ENCODE peak calls at places on chromosomes 4 and X, in eight cellular contexts. Q is pancreas, P is lung, S is upper lobe of right lung, B is heart right ventricle, N is right lobe of liver, H is upper lobe of left lung, D is HCT116. W is an unnamed sample.
A peak's percentile ranks its signal among the peaks of the same experiment; 100 is the strongest.

GRCh38 chrX:32877592-32877991 is 333.8 kb downstream of the DMD start:
- ATAC-seq in P (no peak), N (no peak), H (no peak), B (no peak), Q (no peak), D (no peak), S (no peak), W (no peak)

GRCh38 chr4:67446811-67447210 is 98.5 kb downstream of the CENPC start:
- ATAC-seq in P (no peak), Q (no peak), B (no peak), H (no peak), D (no peak), S (no peak), N (no peak), W (no peak)

GRCh38 chr4:169070071-169070894 is 60.2 kb upstream of the CBR4 start:
- ATAC-seq in Q (peak; percentile 85), B (peak; percentile 68), P (peak; percentile 64), D (peak; percentile 86), N (peak; percentile 59), H (peak; percentile 80), S (peak; percentile 86), W (no peak)

GRCh38 chr4:121228851-121229250 is 64.7 kb upstream of the TNIP3 start:
- ATAC-seq in N (no peak), Q (no peak), H (no peak), B (no peak), S (no peak), P (peak; percentile 27), D (no peak), W (no peak)

GRCh38 chr4:109764785-109765419 is 35.0 kb upstream of the PLA2G12A start:
- ATAC-seq in N (peak; percentile 32), S (no peak), B (peak; percentile 42), H (no peak), D (no peak), Q (peak; percentile 48), P (no peak), W (no peak)

GRCh38 chr4:94076498-94076897 is 131.2 kb upstream of the SMARCAD1 start:
- ATAC-seq in D (peak; percentile 32), Q (no peak), P (no peak), H (no peak), N (no peak), S (no peak), B (no peak), W (no peak)

GRCh38 chrX:54825716-54826428 is 18.3 kb downstream of the MAGED2 start:
- ATAC-seq in H (no peak), N (peak; percentile 44), Q (no peak), S (no peak), P (no peak), B (no peak), D (peak; percentile 82), W (no peak)

GRCh38 chr4:1760521-1761001 is 32.5 kb upstream of the FGFR3 start:
- ATAC-seq in D (no peak), P (no peak), Q (no peak), B (peak; percentile 25), H (no peak), S (no peak), N (no peak), W (no peak)

GRCh38 chr4:168199262-168199957 is 107.1 kb downstream of the ANXA10 start:
- ATAC-seq in S (no peak), Q (no peak), N (no peak), D (no peak), P (no peak), H (no peak), B (no peak), W (no peak)

GRCh38 chrX:15834827-15835595 is 19.6 kb downstream of the AP1S2 start:
- ATAC-seq in P (no peak), B (no peak), S (no peak), D (no peak), N (no peak), H (no peak), Q (no peak), W (no peak)

GRCh38 chrX:85112270-85112669 is 108.6 kb downstream of the APOOL start:
- ATAC-seq in H (no peak), S (no peak), P (no peak), B (no peak), N (no peak), Q (no peak), D (no peak), W (no peak)

GRCh38 chr4:26432419-26432818 is 57.9 kb downstream of the CCKAR start:
- ATAC-seq in B (no peak), H (no peak), D (no peak), Q (no peak), N (no peak), S (no peak), P (no peak), W (no peak)

GRCh38 chr4:23174179-23174578 is 481.4 kb downstream of the GBA3 start:
- ATAC-seq in S (no peak), D (no peak), Q (no peak), N (no peak), B (no peak), P (no peak), H (no peak), W (no peak)

GRCh38 chrX:73215263-73215662 is 612 bp upstream of the NAP1L2 start:
- ATAC-seq in D (no peak), P (no peak), N (no peak), Q (no peak), B (no peak), H (no peak), S (no peak), W (no peak)

DNA sequence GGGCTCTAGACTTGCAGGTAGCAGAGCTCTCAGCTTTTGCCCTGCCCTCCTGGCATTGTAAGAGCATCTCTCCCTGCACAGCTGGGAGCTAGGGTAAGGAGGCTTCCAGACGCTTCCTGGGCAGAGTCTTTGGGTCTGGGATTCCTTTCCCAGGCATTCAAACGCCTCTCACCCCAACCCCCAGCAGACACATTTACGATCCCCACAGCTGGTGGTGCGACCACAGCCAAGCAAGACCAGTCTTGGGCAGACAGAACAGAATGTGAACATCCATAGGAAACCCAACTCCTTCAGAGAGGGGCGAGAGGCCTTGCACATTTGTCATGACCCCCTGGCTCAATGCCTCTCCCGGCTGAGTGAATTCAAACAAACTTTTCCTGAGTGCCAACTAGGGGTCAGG is 38.1 kb upstream of the CD99L2 start:
- ATAC-seq in N (no peak), B (no peak), S (no peak), Q (no peak), P (no peak), H (no peak), D (no peak), W (no peak)
- H3K27ac ChIP-seq in N (no peak overlapping the region), B (no peak overlapping the region), S (no peak overlapping the region), Q (no peak overlapping the region), P (no peak overlapping the region), H (no peak overlapping the region), D (no peak overlapping the region), W (no peak overlapping the region)

DNA sequence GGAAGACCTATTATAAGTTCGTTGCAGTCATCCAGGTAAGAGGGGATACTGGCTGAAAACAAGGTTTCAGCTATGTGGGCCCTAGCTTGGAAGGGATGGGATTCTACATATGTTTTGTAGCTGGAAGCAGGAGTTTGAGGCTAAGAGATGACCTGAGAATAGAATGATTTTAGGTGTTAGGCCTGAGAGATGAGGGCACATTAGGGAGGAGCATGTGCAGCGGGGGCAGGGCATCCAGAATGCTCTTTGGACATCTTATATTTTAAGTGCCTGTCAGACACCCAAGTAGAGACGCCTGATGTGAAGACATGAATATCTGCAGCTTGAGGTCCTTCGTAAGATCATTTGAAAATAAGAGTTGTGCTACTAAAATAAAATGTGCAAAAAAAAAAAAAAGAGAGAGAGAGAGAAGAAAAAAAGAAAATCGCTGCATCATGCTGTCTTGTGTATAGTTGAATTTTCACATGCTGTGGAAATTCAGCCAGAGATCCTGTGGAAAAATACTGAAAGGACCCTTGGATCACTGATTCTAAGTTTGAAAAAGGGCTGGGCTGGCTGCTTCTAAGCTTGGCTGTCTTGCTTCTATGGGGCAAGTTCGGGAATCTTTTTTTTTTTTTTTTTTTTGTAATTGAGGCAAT is 340.9 kb upstream of the GATB start:
- ATAC-seq in B (no peak), D (no peak), S (no peak), Q (no peak), N (no peak), P (no peak), H (no peak), W (no peak)
- H3K4me1 ChIP-seq in B (peaks cover 41% of the 10 kb centered on the region), D (peaks cover 24% of the 10 kb centered on the region), S (no peaks in the 10 kb centered on the region), Q (no peaks in the 10 kb centered on the region), N (no peaks in the 10 kb centered on the region), P (peaks cover 7% of the 10 kb centered on the region), H (no peaks in the 10 kb centered on the region), W (peaks cover 22% of the 10 kb centered on the region)

GRCh38 chr4:95151255-95151654 is 393.5 kb downstream of the BMPR1B start:
- ATAC-seq in P (no peak), N (no peak), Q (no peak), H (no peak), D (no peak), B (no peak), S (no peak), W (no peak)
- H3K36me3 ChIP-seq in P (no peaks in the 10 kb centered on the region), N (no peaks in the 10 kb centered on the region), Q (no peaks in the 10 kb centered on the region), H (no peaks in the 10 kb centered on the region), D (no peaks in the 10 kb centered on the region), B (no peaks in the 10 kb centered on the region), S (no peaks in the 10 kb centered on the region), W (no peaks in the 10 kb centered on the region)

GRCh38 chrX:68868902-68869800 is 40.3 kb downstream of the EFNB1 start:
- ATAC-seq in N (peak; percentile 95), P (no peak), Q (peak; percentile 87), D (no peak), H (no peak), B (no peak), S (no peak), W (no peak)

GRCh38 chrX:68867458-68868166 is 38.8 kb downstream of the EFNB1 start:
- ATAC-seq in N (no peak), S (peak; percentile 58), Q (no peak), D (no peak), B (peak; percentile 35), H (no peak), P (no peak), W (no peak)

GRCh38 chrX:68870357-68870756 is 41.5 kb downstream of the EFNB1 start:
- ATAC-seq in S (no peak), Q (no peak), H (no peak), P (no peak), B (no peak), N (no peak), D (no peak), W (no peak)

GRCh38 chrX:68868316-68868715 is 39.5 kb downstream of the EFNB1 start:
- ATAC-seq in B (no peak), S (no peak), N (no peak), D (no peak), P (no peak), H (no peak), Q (no peak), W (no peak)

DNA sequence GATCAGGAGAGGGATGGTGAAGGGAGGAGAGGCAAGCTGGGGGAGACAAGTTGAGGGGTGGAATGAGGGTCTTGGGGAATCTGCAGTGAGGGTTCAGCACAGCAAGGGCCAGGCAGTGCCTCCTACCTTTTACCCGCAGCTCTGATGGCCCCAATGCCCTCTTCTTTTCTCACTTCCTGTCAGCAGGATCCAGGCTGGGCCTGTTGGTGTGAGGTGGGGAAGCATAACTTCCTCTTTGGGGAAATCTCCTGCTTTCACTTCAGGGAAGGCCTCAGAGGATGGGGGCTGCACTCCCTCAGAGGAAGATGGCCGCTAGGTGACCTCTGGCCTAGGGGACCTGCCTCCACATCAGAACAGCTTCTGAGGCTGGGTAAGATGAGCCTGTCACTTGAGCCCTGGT is 36.5 kb downstream of the EFNB1 start:
- ATAC-seq in S (peak; percentile 80), P (no peak), N (peak; percentile 17), Q (no peak), H (no peak), D (no peak), B (no peak), W (no peak)
- H3K27ac ChIP-seq in S (no peak overlapping the region), P (no peak overlapping the region), N (no peak overlapping the region), Q (no peak overlapping the region), H (no peak overlapping the region), D (no peak overlapping the region), B (no peak overlapping the region), W (no peak overlapping the region)

W was measured in gastroesophageal sphincter.